ENCODE peak calls at places on chromosomes 7 and 10, in eight cellular contexts. One of them, this sample, is unnamed.

GRCh38 chr10:63586048-63586447 is 64.8 kb downstream of the REEP3 start:
- DNase-seq in astrocyte of the hippocampus: no peak
- DNase-seq in retina: no peak
- DNase-seq in fibroblast of mammary gland: no peak
- DNase-seq in activated naive CD4-positive, alpha-beta T cell treated with anti-CD3 and anti-CD28 coated beads, Interleukin-2, amount 50 U/mL, for 16 hours: no peak
- DNase-seq in left ventricle myocardium superior: no peak
- DNase-seq in GM23248: no peak
- DNase-seq in stimulated activated effector memory CD8-positive, alpha-beta T cell treated with anti-CD3 and anti-CD28 coated beads, Interleukin-12 subunit alpha, Interleukin-12 subunit beta, amount 100 ng/mL, for 72 hours: no peak
- DNase-seq in this sample: no peak

GRCh38 chr7:979886-980571 is 3.0 kb upstream of the CYP2W1 start:
- DNase-seq in fibroblast of mammary gland: no peak
- DNase-seq in astrocyte of the hippocampus: no peak
- DNase-seq in activated naive CD4-positive, alpha-beta T cell treated with anti-CD3 and anti-CD28 coated beads, Interleukin-2, amount 50 U/mL, for 16 hours: no peak
- DNase-seq in stimulated activated effector memory CD8-positive, alpha-beta T cell treated with anti-CD3 and anti-CD28 coated beads, Interleukin-12 subunit alpha, Interleukin-12 subunit beta, amount 100 ng/mL, for 72 hours: no peak
- DNase-seq in retina: no peak
- DNase-seq in GM23248: no peak
- DNase-seq in left ventricle myocardium superior: no peak
- DNase-seq in this sample: no peak

GRCh38 chr10:100109670-100110069 is 28.0 kb upstream of the CPN1 start:
- DNase-seq in retina: no peak
- DNase-seq in stimulated activated effector memory CD8-positive, alpha-beta T cell treated with anti-CD3 and anti-CD28 coated beads, Interleukin-12 subunit alpha, Interleukin-12 subunit beta, amount 100 ng/mL, for 72 hours: no peak
- DNase-seq in fibroblast of mammary gland: no peak
- DNase-seq in activated naive CD4-positive, alpha-beta T cell treated with anti-CD3 and anti-CD28 coated beads, Interleukin-2, amount 50 U/mL, for 16 hours: no peak
- DNase-seq in GM23248: no peak
- DNase-seq in left ventricle myocardium superior: no peak
- DNase-seq in astrocyte of the hippocampus: no peak
- DNase-seq in this sample: no peak

GRCh38 chr7:92740713-92741126 is 95.7 kb downstream of the CDK6 start:
- DNase-seq in fibroblast of mammary gland: peak
- DNase-seq in left ventricle myocardium superior: no peak
- DNase-seq in astrocyte of the hippocampus: peak
- DNase-seq in retina: no peak
- DNase-seq in stimulated activated effector memory CD8-positive, alpha-beta T cell treated with anti-CD3 and anti-CD28 coated beads, Interleukin-12 subunit alpha, Interleukin-12 subunit beta, amount 100 ng/mL, for 72 hours: no peak
- DNase-seq in GM23248: peak
- DNase-seq in activated naive CD4-positive, alpha-beta T cell treated with anti-CD3 and anti-CD28 coated beads, Interleukin-2, amount 50 U/mL, for 16 hours: no peak
- DNase-seq in this sample: peak

GRCh38 chr10:94902570-94902969 is 35.9 kb upstream of the CYP2C9 start:
- DNase-seq in GM23248: peak
- DNase-seq in astrocyte of the hippocampus: no peak
- DNase-seq in activated naive CD4-positive, alpha-beta T cell treated with anti-CD3 and anti-CD28 coated beads, Interleukin-2, amount 50 U/mL, for 16 hours: no peak
- DNase-seq in retina: no peak
- DNase-seq in left ventricle myocardium superior: no peak
- DNase-seq in stimulated activated effector memory CD8-positive, alpha-beta T cell treated with anti-CD3 and anti-CD28 coated beads, Interleukin-12 subunit alpha, Interleukin-12 subunit beta, amount 100 ng/mL, for 72 hours: no peak
- DNase-seq in fibroblast of mammary gland: no peak
- DNase-seq in this sample: no peak

GRCh38 chr7:92639213-92639896 is 49.2 kb upstream of the FAM133B start:
- DNase-seq in fibroblast of mammary gland: no peak
- DNase-seq in activated naive CD4-positive, alpha-beta T cell treated with anti-CD3 and anti-CD28 coated beads, Interleukin-2, amount 50 U/mL, for 16 hours: no peak
- DNase-seq in astrocyte of the hippocampus: peak
- DNase-seq in left ventricle myocardium superior: no peak
- DNase-seq in retina: no peak
- DNase-seq in stimulated activated effector memory CD8-positive, alpha-beta T cell treated with anti-CD3 and anti-CD28 coated beads, Interleukin-12 subunit alpha, Interleukin-12 subunit beta, amount 100 ng/mL, for 72 hours: no peak
- DNase-seq in GM23248: peak
- DNase-seq in this sample: no peak

GRCh38 chr7:81626008-81626407 is 143.8 kb downstream of the HGF start:
- DNase-seq in fibroblast of mammary gland: peak
- DNase-seq in left ventricle myocardium superior: no peak
- DNase-seq in activated naive CD4-positive, alpha-beta T cell treated with anti-CD3 and anti-CD28 coated beads, Interleukin-2, amount 50 U/mL, for 16 hours: no peak
- DNase-seq in stimulated activated effector memory CD8-positive, alpha-beta T cell treated with anti-CD3 and anti-CD28 coated beads, Interleukin-12 subunit alpha, Interleukin-12 subunit beta, amount 100 ng/mL, for 72 hours: no peak
- DNase-seq in astrocyte of the hippocampus: no peak
- DNase-seq in retina: no peak
- DNase-seq in GM23248: no peak
- DNase-seq in this sample: no peak

GRCh38 chr10:63636812-63637211 is 115.6 kb downstream of the REEP3 start:
- DNase-seq in GM23248: no peak
- DNase-seq in fibroblast of mammary gland: no peak
- DNase-seq in stimulated activated effector memory CD8-positive, alpha-beta T cell treated with anti-CD3 and anti-CD28 coated beads, Interleukin-12 subunit alpha, Interleukin-12 subunit beta, amount 100 ng/mL, for 72 hours: no peak
- DNase-seq in astrocyte of the hippocampus: no peak
- DNase-seq in activated naive CD4-positive, alpha-beta T cell treated with anti-CD3 and anti-CD28 coated beads, Interleukin-2, amount 50 U/mL, for 16 hours: no peak
- DNase-seq in left ventricle myocardium superior: no peak
- DNase-seq in retina: no peak
- DNase-seq in this sample: no peak

GRCh38 chr7:155807805-155808550 is 4.3 kb downstream of the SHH start:
- DNase-seq in fibroblast of mammary gland: no peak
- DNase-seq in GM23248: no peak
- DNase-seq in stimulated activated effector memory CD8-positive, alpha-beta T cell treated with anti-CD3 and anti-CD28 coated beads, Interleukin-12 subunit alpha, Interleukin-12 subunit beta, amount 100 ng/mL, for 72 hours: no peak
- DNase-seq in activated naive CD4-positive, alpha-beta T cell treated with anti-CD3 and anti-CD28 coated beads, Interleukin-2, amount 50 U/mL, for 16 hours: no peak
- DNase-seq in astrocyte of the hippocampus: no peak
- DNase-seq in retina: peak
- DNase-seq in left ventricle myocardium superior: no peak
- DNase-seq in this sample: no peak

GRCh38 chr10:62239994-62240393 is 28.6 kb downstream of the RTKN2 start:
- DNase-seq in retina: no peak
- DNase-seq in left ventricle myocardium superior: peak
- DNase-seq in GM23248: peak
- DNase-seq in activated naive CD4-positive, alpha-beta T cell treated with anti-CD3 and anti-CD28 coated beads, Interleukin-2, amount 50 U/mL, for 16 hours: no peak
- DNase-seq in astrocyte of the hippocampus: no peak
- DNase-seq in stimulated activated effector memory CD8-positive, alpha-beta T cell treated with anti-CD3 and anti-CD28 coated beads, Interleukin-12 subunit alpha, Interleukin-12 subunit beta, amount 100 ng/mL, for 72 hours: no peak
- DNase-seq in fibroblast of mammary gland: peak
- DNase-seq in this sample: no peak

GRCh38 chr7:96321041-96321669 is 743 bp downstream of the SLC25A13 start:
- DNase-seq in fibroblast of mammary gland: peak
- DNase-seq in astrocyte of the hippocampus: peak
- DNase-seq in retina: no peak
- DNase-seq in left ventricle myocardium superior: peak
- DNase-seq in GM23248: peak
- DNase-seq in stimulated activated effector memory CD8-positive, alpha-beta T cell treated with anti-CD3 and anti-CD28 coated beads, Interleukin-12 subunit alpha, Interleukin-12 subunit beta, amount 100 ng/mL, for 72 hours: peak
- DNase-seq in activated naive CD4-positive, alpha-beta T cell treated with anti-CD3 and anti-CD28 coated beads, Interleukin-2, amount 50 U/mL, for 16 hours: peak
- DNase-seq in this sample: peak

GRCh38 chr7:134444198-134444960 is 14.5 kb downstream of the AKR1B1 start:
- DNase-seq in left ventricle myocardium superior: peak
- DNase-seq in astrocyte of the hippocampus: no peak
- DNase-seq in fibroblast of mammary gland: no peak
- DNase-seq in GM23248: no peak
- DNase-seq in retina: no peak
- DNase-seq in stimulated activated effector memory CD8-positive, alpha-beta T cell treated with anti-CD3 and anti-CD28 coated beads, Interleukin-12 subunit alpha, Interleukin-12 subunit beta, amount 100 ng/mL, for 72 hours: no peak
- DNase-seq in activated naive CD4-positive, alpha-beta T cell treated with anti-CD3 and anti-CD28 coated beads, Interleukin-2, amount 50 U/mL, for 16 hours: no peak
- DNase-seq in this sample: no peak

GRCh38 chr7:115676080-115676479 is 354.5 kb downstream of the TFEC start:
- DNase-seq in retina: peak
- DNase-seq in activated naive CD4-positive, alpha-beta T cell treated with anti-CD3 and anti-CD28 coated beads, Interleukin-2, amount 50 U/mL, for 16 hours: no peak
- DNase-seq in left ventricle myocardium superior: no peak
- DNase-seq in fibroblast of mammary gland: peak
- DNase-seq in GM23248: peak
- DNase-seq in stimulated activated effector memory CD8-positive, alpha-beta T cell treated with anti-CD3 and anti-CD28 coated beads, Interleukin-12 subunit alpha, Interleukin-12 subunit beta, amount 100 ng/mL, for 72 hours: no peak
- DNase-seq in astrocyte of the hippocampus: peak
- DNase-seq in this sample: peak

GRCh38 chr10:33547976-33548375 is 213.5 kb upstream of the NRP1 start:
- DNase-seq in fibroblast of mammary gland: no peak
- DNase-seq in astrocyte of the hippocampus: no peak
- DNase-seq in activated naive CD4-positive, alpha-beta T cell treated with anti-CD3 and anti-CD28 coated beads, Interleukin-2, amount 50 U/mL, for 16 hours: no peak
- DNase-seq in GM23248: no peak
- DNase-seq in stimulated activated effector memory CD8-positive, alpha-beta T cell treated with anti-CD3 and anti-CD28 coated beads, Interleukin-12 subunit alpha, Interleukin-12 subunit beta, amount 100 ng/mL, for 72 hours: no peak
- DNase-seq in retina: no peak
- DNase-seq in left ventricle myocardium superior: no peak
- DNase-seq in this sample: no peak

GRCh38 chr7:157079116-157079515 is 59.6 kb upstream of the UBE3C start:
- DNase-seq in astrocyte of the hippocampus: no peak
- DNase-seq in activated naive CD4-positive, alpha-beta T cell treated with anti-CD3 and anti-CD28 coated beads, Interleukin-2, amount 50 U/mL, for 16 hours: no peak
- DNase-seq in stimulated activated effector memory CD8-positive, alpha-beta T cell treated with anti-CD3 and anti-CD28 coated beads, Interleukin-12 subunit alpha, Interleukin-12 subunit beta, amount 100 ng/mL, for 72 hours: no peak
- DNase-seq in left ventricle myocardium superior: no peak
- DNase-seq in GM23248: no peak
- DNase-seq in retina: no peak
- DNase-seq in fibroblast of mammary gland: no peak
- DNase-seq in this sample: no peak

GRCh38 chr7:22791204-22792158 is 31.2 kb downstream of the TOMM7 start:
- DNase-seq in astrocyte of the hippocampus: peak
- DNase-seq in stimulated activated effector memory CD8-positive, alpha-beta T cell treated with anti-CD3 and anti-CD28 coated beads, Interleukin-12 subunit alpha, Interleukin-12 subunit beta, amount 100 ng/mL, for 72 hours: no peak
- DNase-seq in fibroblast of mammary gland: peak
- DNase-seq in activated naive CD4-positive, alpha-beta T cell treated with anti-CD3 and anti-CD28 coated beads, Interleukin-2, amount 50 U/mL, for 16 hours: no peak
- DNase-seq in left ventricle myocardium superior: no peak
- DNase-seq in retina: no peak
- DNase-seq in GM23248: peak
- DNase-seq in this sample: no peak

GRCh38 chr10:79185796-79186374 is 117.1 kb downstream of the ZMIZ1 start:
- DNase-seq in astrocyte of the hippocampus: no peak
- DNase-seq in GM23248: no peak
- DNase-seq in fibroblast of mammary gland: no peak
- DNase-seq in stimulated activated effector memory CD8-positive, alpha-beta T cell treated with anti-CD3 and anti-CD28 coated beads, Interleukin-12 subunit alpha, Interleukin-12 subunit beta, amount 100 ng/mL, for 72 hours: no peak
- DNase-seq in activated naive CD4-positive, alpha-beta T cell treated with anti-CD3 and anti-CD28 coated beads, Interleukin-2, amount 50 U/mL, for 16 hours: no peak
- DNase-seq in left ventricle myocardium superior: no peak
- DNase-seq in retina: no peak
- DNase-seq in this sample: no peak

GRCh38 chr7:135355377-135356048 is 121.9 kb downstream of the STRA8 start:
- DNase-seq in retina: no peak
- DNase-seq in fibroblast of mammary gland: peak
- DNase-seq in activated naive CD4-positive, alpha-beta T cell treated with anti-CD3 and anti-CD28 coated beads, Interleukin-2, amount 50 U/mL, for 16 hours: no peak
- DNase-seq in astrocyte of the hippocampus: no peak
- DNase-seq in GM23248: no peak
- DNase-seq in left ventricle myocardium superior: no peak
- DNase-seq in stimulated activated effector memory CD8-positive, alpha-beta T cell treated with anti-CD3 and anti-CD28 coated beads, Interleukin-12 subunit alpha, Interleukin-12 subunit beta, amount 100 ng/mL, for 72 hours: no peak
- DNase-seq in this sample: no peak

GRCh38 chr10:46285300-46285699 is 1.5 kb upstream of the ANTXRL start:
- DNase-seq in left ventricle myocardium superior: no peak
- DNase-seq in retina: no peak
- DNase-seq in GM23248: no peak
- DNase-seq in activated naive CD4-positive, alpha-beta T cell treated with anti-CD3 and anti-CD28 coated beads, Interleukin-2, amount 50 U/mL, for 16 hours: no peak
- DNase-seq in stimulated activated effector memory CD8-positive, alpha-beta T cell treated with anti-CD3 and anti-CD28 coated beads, Interleukin-12 subunit alpha, Interleukin-12 subunit beta, amount 100 ng/mL, for 72 hours: no peak
- DNase-seq in fibroblast of mammary gland: no peak
- DNase-seq in astrocyte of the hippocampus: no peak
- DNase-seq in this sample: no peak

GRCh38 chr7:153405704-153406485 is 646.3 kb upstream of the DPP6 start:
- DNase-seq in left ventricle myocardium superior: no peak
- DNase-seq in stimulated activated effector memory CD8-positive, alpha-beta T cell treated with anti-CD3 and anti-CD28 coated beads, Interleukin-12 subunit alpha, Interleukin-12 subunit beta, amount 100 ng/mL, for 72 hours: no peak
- DNase-seq in astrocyte of the hippocampus: no peak
- DNase-seq in activated naive CD4-positive, alpha-beta T cell treated with anti-CD3 and anti-CD28 coated beads, Interleukin-2, amount 50 U/mL, for 16 hours: no peak
- DNase-seq in GM23248: no peak
- DNase-seq in retina: no peak
- DNase-seq in fibroblast of mammary gland: no peak
- DNase-seq in this sample: no peak

This sample was measured in fibroblast of the conjunctiva.